ENCODE peak calls at places on chromosomes 4 and X, in eight cellular contexts. One of them, this sample, is unnamed.

GRCh38 chrX:136030357-136031225 is 45.4 kb downstream of the SLC9A6 start:
- DNase-seq in myocyte: peak; percentile 75
- DNase-seq in H4: no peak
- DNase-seq in stimulated activated CD4-positive, alpha-beta T cell treated with anti-CD3 and anti-CD28 coated beads, Interleukin-15, amount 100 ng/mL, for 1 hour: no peak
- DNase-seq in T-cell: no peak
- DNase-seq in naive thymus-derived CD8-positive, alpha-beta T cell: no peak
- DNase-seq in LoVo: no peak
- DNase-seq in AG09309: peak; percentile 37
- DNase-seq in this sample: no peak

GRCh38 chr4:70903282-70903603 is 1.1 kb downstream of the MOB1B start:
- DNase-seq in myocyte: no peak
- DNase-seq in H4: no peak
- DNase-seq in stimulated activated CD4-positive, alpha-beta T cell treated with anti-CD3 and anti-CD28 coated beads, Interleukin-15, amount 100 ng/mL, for 1 hour: no peak
- DNase-seq in T-cell: no peak
- DNase-seq in naive thymus-derived CD8-positive, alpha-beta T cell: no peak
- DNase-seq in LoVo: no peak
- DNase-seq in AG09309: no peak
- DNase-seq in this sample: no peak

GRCh38 chrX:23634181-23634580 is 33.1 kb upstream of the PRDX4 start:
- DNase-seq in myocyte: no peak
- DNase-seq in H4: no peak
- DNase-seq in stimulated activated CD4-positive, alpha-beta T cell treated with anti-CD3 and anti-CD28 coated beads, Interleukin-15, amount 100 ng/mL, for 1 hour: no peak
- DNase-seq in T-cell: no peak
- DNase-seq in naive thymus-derived CD8-positive, alpha-beta T cell: no peak
- DNase-seq in LoVo: no peak
- DNase-seq in AG09309: no peak
- DNase-seq in this sample: no peak

GRCh38 chrX:63426519-63426918 is 75.4 kb upstream of the SPIN4 start:
- DNase-seq in myocyte: no peak
- DNase-seq in H4: no peak
- DNase-seq in stimulated activated CD4-positive, alpha-beta T cell treated with anti-CD3 and anti-CD28 coated beads, Interleukin-15, amount 100 ng/mL, for 1 hour: no peak
- DNase-seq in T-cell: no peak
- DNase-seq in naive thymus-derived CD8-positive, alpha-beta T cell: no peak
- DNase-seq in LoVo: no peak
- DNase-seq in AG09309: no peak
- DNase-seq in this sample: no peak

GRCh38 chr4:53478671-53479456 is 101.4 kb downstream of the FIP1L1 start:
- DNase-seq in myocyte: peak; percentile 81
- DNase-seq in H4: peak; percentile 23
- DNase-seq in stimulated activated CD4-positive, alpha-beta T cell treated with anti-CD3 and anti-CD28 coated beads, Interleukin-15, amount 100 ng/mL, for 1 hour: no peak
- DNase-seq in T-cell: no peak
- DNase-seq in naive thymus-derived CD8-positive, alpha-beta T cell: no peak
- DNase-seq in LoVo: no peak
- DNase-seq in AG09309: peak; percentile 85
- DNase-seq in this sample: no peak

GRCh38 chr4:108611360-108611759 is 9.0 kb upstream of the RPL34 start:
- DNase-seq in myocyte: no peak
- DNase-seq in H4: no peak
- DNase-seq in stimulated activated CD4-positive, alpha-beta T cell treated with anti-CD3 and anti-CD28 coated beads, Interleukin-15, amount 100 ng/mL, for 1 hour: no peak
- DNase-seq in T-cell: no peak
- DNase-seq in naive thymus-derived CD8-positive, alpha-beta T cell: no peak
- DNase-seq in LoVo: no peak
- DNase-seq in AG09309: no peak
- DNase-seq in this sample: no peak

GRCh38 chr4:152479428-152480026 is 56.4 kb downstream of the FBXW7 start:
- DNase-seq in myocyte: no peak
- DNase-seq in H4: peak; percentile 26
- DNase-seq in stimulated activated CD4-positive, alpha-beta T cell treated with anti-CD3 and anti-CD28 coated beads, Interleukin-15, amount 100 ng/mL, for 1 hour: no peak
- DNase-seq in T-cell: no peak
- DNase-seq in naive thymus-derived CD8-positive, alpha-beta T cell: no peak
- DNase-seq in LoVo: no peak
- DNase-seq in AG09309: no peak
- DNase-seq in this sample: no peak

GRCh38 chrX:56783450-56783831 is 54.4 kb downstream of the NBDY start:
- DNase-seq in myocyte: no peak
- DNase-seq in H4: no peak
- DNase-seq in stimulated activated CD4-positive, alpha-beta T cell treated with anti-CD3 and anti-CD28 coated beads, Interleukin-15, amount 100 ng/mL, for 1 hour: no peak
- DNase-seq in T-cell: peak; percentile 80
- DNase-seq in naive thymus-derived CD8-positive, alpha-beta T cell: no peak
- DNase-seq in LoVo: no peak
- DNase-seq in AG09309: no peak
- DNase-seq in this sample: no peak

GRCh38 chrX:41889317-41890025 is 33.9 kb downstream of the CASK start:
- DNase-seq in myocyte: peak; percentile 16
- DNase-seq in H4: peak; percentile 41
- DNase-seq in stimulated activated CD4-positive, alpha-beta T cell treated with anti-CD3 and anti-CD28 coated beads, Interleukin-15, amount 100 ng/mL, for 1 hour: no peak
- DNase-seq in T-cell: no peak
- DNase-seq in naive thymus-derived CD8-positive, alpha-beta T cell: no peak
- DNase-seq in LoVo: peak; percentile 38
- DNase-seq in AG09309: no peak
- DNase-seq in this sample: peak; percentile 5

GRCh38 chr4:69485130-69485529 is 10.6 kb downstream of the UGT2B4 start:
- DNase-seq in myocyte: peak; percentile 44
- DNase-seq in H4: no peak
- DNase-seq in stimulated activated CD4-positive, alpha-beta T cell treated with anti-CD3 and anti-CD28 coated beads, Interleukin-15, amount 100 ng/mL, for 1 hour: no peak
- DNase-seq in T-cell: no peak
- DNase-seq in naive thymus-derived CD8-positive, alpha-beta T cell: no peak
- DNase-seq in LoVo: no peak
- DNase-seq in AG09309: no peak
- DNase-seq in this sample: no peak